ENCODE peak calls at places on chromosomes 12 and 14, in five cellular contexts. P is HFFc6; R is lower leg skin; Q is pons; U is stimulated activated CD8-positive, alpha-beta memory T cell treated with anti-CD3 and anti-CD28 coated beads, Interleukin-2, amount 100 ng/mL, for 48 hours. X is an unnamed sample.

GRCh38 chr12:94042321-94042720 is 106.1 kb upstream of the PLXNC1 start:
- DNase-seq in P (no peak), R (no peak), Q (no peak), U (no peak), X (no peak)

GRCh38 chr14:31966896-31967668 is 110.0 kb upstream of the ARHGAP5 start:
- DNase-seq in P (no peak), R (no peak), Q (no peak), U (no peak), X (peak)

GRCh38 chr12:11827096-11827841 is 177.8 kb downstream of the ETV6 start:
- DNase-seq in P (peak), R (peak), Q (no peak), U (no peak), X (no peak)

GRCh38 chr12:83996671-83997070 is 915.9 kb downstream of the SLC6A15 start:
- DNase-seq in P (no peak), R (no peak), Q (no peak), U (no peak), X (no peak)

GRCh38 chr14:71672596-71672995 is 259.6 kb upstream of the RGS6 start:
- DNase-seq in P (no peak), R (no peak), Q (no peak), U (no peak), X (no peak)

GRCh38 chr14:23750357-23750756 is 114.2 kb downstream of the DHRS2 start:
- DNase-seq in P (no peak), R (no peak), Q (no peak), U (no peak), X (no peak)

GRCh38 chr12:20477691-20478090 is 109.4 kb downstream of the PDE3A start:
- DNase-seq in P (no peak), R (no peak), Q (peak), U (no peak), X (peak)

GRCh38 chr14:80678436-80678835 is 263.1 kb downstream of the CEP128 start:
- DNase-seq in P (no peak), R (no peak), Q (no peak), U (no peak), X (no peak)

GRCh38 chr12:106108187-106108816 is 30.5 kb downstream of the NUAK1 start:
- DNase-seq in P (no peak), R (no peak), Q (peak), U (no peak), X (no peak)

GRCh38 chr14:99589651-99590530 is 14.1 kb downstream of the CCDC85C start:
- DNase-seq in P (no peak), R (no peak), Q (peak), U (no peak), X (peak)

GRCh38 chr14:88952901-88953300 is 128.4 kb downstream of the TTC8 start:
- DNase-seq in P (no peak), R (no peak), Q (no peak), U (no peak), X (peak)

GRCh38 chr12:9588749-9589148 is 19.0 kb downstream of the KLRB1 start:
- DNase-seq in P (no peak), R (no peak), Q (peak), U (no peak), X (peak)

GRCh38 chr12:75666980-75667359 is 155.6 kb upstream of the KRR1 start:
- DNase-seq in P (peak), R (no peak), Q (peak), U (no peak), X (no peak)

GRCh38 chr12:128644664-128645296 is 179.0 kb downstream of the SLC15A4 start:
- DNase-seq in P (no peak), R (no peak), Q (no peak), U (peak), X (no peak)

GRCh38 chr12:53336137-53336785 is at the start of gene SP7:
- DNase-seq in P (no peak), R (no peak), Q (no peak), U (no peak), X (no peak)

GRCh38 chr12:5081016-5081415 is 37.3 kb downstream of the KCNA5 start:
- DNase-seq in P (no peak), R (peak), Q (no peak), U (no peak), X (peak)

GRCh38 chr12:80702889-80703605 is 4.4 kb upstream of the MYF6 start:
- DNase-seq in P (peak), R (no peak), Q (no peak), U (no peak), X (no peak)

GRCh38 chr14:106436310-106436905 is 910.0 kb downstream of the TMEM121 start:
- DNase-seq in P (no peak), R (no peak), Q (peak), U (peak), X (peak)

GRCh38 chr14:23141706-23142467 is 22.8 kb upstream of the CEBPE start:
- DNase-seq in P (peak), R (peak), Q (no peak), U (no peak), X (peak)

GRCh38 chr12:121610239-121611149 is 15.8 kb upstream of the ORAI1 start:
- DNase-seq in P (peak), R (no peak), Q (no peak), U (no peak), X (peak)

GRCh38 chr12:113418213-113418879 is 3.8 kb upstream of the SDSL start:
- DNase-seq in P (no peak), R (no peak), Q (no peak), U (no peak), X (no peak)

GRCh38 chr14:33534636-33535035 is 416.2 kb downstream of the EGLN3 start:
- DNase-seq in P (no peak), R (no peak), Q (no peak), U (no peak), X (no peak)

GRCh38 chr12:57813971-57814771 is 4.4 kb downstream of the AVIL start:
- DNase-seq in P (no peak), R (no peak), Q (no peak), U (no peak), X (no peak)

GRCh38 chr14:69861170-69861569 is 18.0 kb upstream of the SMOC1 start:
- DNase-seq in P (no peak), R (no peak), Q (no peak), U (no peak), X (no peak)

GRCh38 chr14:69896972-69897371 is 17.8 kb downstream of the SMOC1 start:
- DNase-seq in P (no peak), R (no peak), Q (no peak), U (no peak), X (no peak)

GRCh38 chr12:7916936-7917335 is 19.1 kb downstream of the SLC2A3 start:
- DNase-seq in P (no peak), R (peak), Q (no peak), U (no peak), X (no peak)

GRCh38 chr14:77902806-77903205 is 102.9 kb downstream of the ADCK1 start:
- DNase-seq in P (no peak), R (no peak), Q (peak), U (no peak), X (peak)

GRCh38 chr14:78253986-78254385 is 83.8 kb downstream of the NRXN3 start:
- DNase-seq in P (peak), R (no peak), Q (no peak), U (no peak), X (no peak)

GRCh38 chr12:52587563-52587962 is 13.7 kb downstream of the KRT72 start:
- DNase-seq in P (no peak), R (peak), Q (no peak), U (no peak), X (no peak)

GRCh38 chr14:68736519-68736918 is 56.3 kb downstream of the ZFP36L1 start:
- DNase-seq in P (no peak), R (no peak), Q (no peak), U (no peak), X (no peak)

GRCh38 chr12:19206493-19207077 is 77.1 kb downstream of the PLEKHA5 start:
- DNase-seq in P (no peak), R (no peak), Q (no peak), U (no peak), X (no peak)